ENCODE peak calls at places on chromosomes 11 and 22, in ten cellular contexts. Z is fibroblast of lung, G is AG04449, R is psoas muscle, N is WERI-Rb-1, P is body of pancreas, Q is spleen, O is uterus, D is cardiac muscle cell, C is MM.1S. K is an unnamed sample.

GRCh38 chr11:55942785-55943392 is 6.7 kb upstream of the OR5I1 start:
- DNase-seq in C (peak), O (no peak), Z (peak), G (no peak), R (no peak), D (peak), Q (no peak), P (no peak), N (no peak), K (peak)

GRCh38 chr22:37203354-37204044 is 8.8 kb downstream of the SSTR3 start:
- DNase-seq in P (no peak), O (no peak), D (no peak), Z (no peak), R (no peak), N (no peak), G (no peak), C (no peak), Q (peak), K (no peak)

GRCh38 chr11:93089474-93090102 is 108.2 kb downstream of the SLC36A4 start:
- DNase-seq in D (peak), O (no peak), C (peak), P (peak), Z (peak), R (no peak), N (peak), Q (no peak), G (no peak), K (peak)

GRCh38 chr11:96127596-96127959 is 203.7 kb upstream of the MTMR2 start:
- DNase-seq in N (no peak), Q (no peak), G (no peak), C (no peak), R (no peak), D (no peak), O (no peak), Z (no peak), P (no peak), K (no peak)

GRCh38 chr22:38291201-38291777 is 18.5 kb upstream of the TMEM184B start:
- DNase-seq in Q (no peak), G (no peak), C (no peak), D (no peak), R (no peak), Z (no peak), N (no peak), P (no peak), O (no peak), K (no peak)

GRCh38 chr11:43920598-43921419 is 21.6 kb upstream of the C11orf96 start:
- DNase-seq in N (no peak), O (peak), G (peak), D (no peak), Q (no peak), P (peak), Z (peak), C (peak), R (peak), K (no peak)

GRCh38 chr11:17752144-17752543 is 17.6 kb downstream of the KCNC1 start:
- DNase-seq in O (no peak), D (no peak), R (no peak), C (no peak), G (no peak), Z (no peak), N (no peak), P (no peak), Q (peak), K (no peak)

GRCh38 chr11:94925422-94926270 is 47.7 kb downstream of the CWC15 start:
- DNase-seq in D (no peak), P (no peak), N (no peak), O (no peak), Z (no peak), R (no peak), C (no peak), Q (no peak), G (no peak), K (no peak)

GRCh38 chr11:47905358-47906059 is 57.4 kb upstream of the NUP160 start:
- DNase-seq in G (no peak), Q (no peak), P (no peak), D (no peak), N (no peak), O (no peak), Z (peak), C (no peak), R (no peak), K (no peak)

GRCh38 chr11:8913961-8914660 is 3.1 kb downstream of the AKIP1 start:
- DNase-seq in C (peak), O (peak), N (peak), D (peak), R (no peak), Q (no peak), P (peak), Z (peak), G (no peak), K (peak)

GRCh38 chr11:19511413-19512183 is 201.0 kb upstream of the NAV2 start:
- DNase-seq in O (no peak), R (peak), Z (peak), Q (no peak), N (no peak), D (no peak), G (no peak), P (peak), C (no peak), K (no peak)

GRCh38 chr22:30695351-30695762 is 683 bp downstream of the OSBP2 start:
- DNase-seq in O (peak), C (no peak), Q (peak), D (no peak), G (no peak), P (peak), R (peak), Z (no peak), N (no peak), K (no peak)

GRCh38 chr11:69374110-69374981 is 80.4 kb downstream of the MYEOV start:
- DNase-seq in C (no peak), D (no peak), G (no peak), P (no peak), R (no peak), Z (no peak), N (peak), O (peak), Q (peak), K (no peak)

GRCh38 chr11:129278586-129279319 is 86.6 kb upstream of the ARHGAP32 start:
- DNase-seq in P (peak), G (no peak), C (peak), Z (no peak), Q (peak), N (peak), R (peak), D (peak), O (peak), K (no peak)

GRCh38 chr11:36818410-36818809 is 220.4 kb upstream of the RAG2 start:
- DNase-seq in O (no peak), P (no peak), N (peak), R (no peak), G (no peak), C (no peak), Z (no peak), D (no peak), Q (no peak), K (peak)

GRCh38 chr22:30150212-30150611 is 69.9 kb downstream of the HORMAD2 start:
- DNase-seq in O (no peak), P (no peak), Z (no peak), D (no peak), N (no peak), Q (no peak), C (no peak), G (no peak), R (no peak), K (no peak)

GRCh38 chr11:75328426-75329277 is 22.8 kb downstream of the ARRB1 start:
- DNase-seq in P (peak), D (peak), O (peak), Z (peak), N (peak), R (peak), Q (peak), C (no peak), G (peak), K (peak)

GRCh38 chr22:29121124-29121523 is 48.3 kb downstream of the KREMEN1 start:
- DNase-seq in C (no peak), O (no peak), R (no peak), P (no peak), N (no peak), Z (no peak), G (no peak), D (no peak), Q (no peak), K (no peak)

GRCh38 chr22:30601464-30601863 is 5.5 kb upstream of the TCN2 start:
- DNase-seq in R (no peak), C (no peak), Z (no peak), P (no peak), Q (no peak), O (no peak), G (no peak), D (no peak), N (no peak), K (no peak)

GRCh38 chr22:49155809-49156580 is 671.7 kb downstream of the BRD1 start:
- DNase-seq in C (no peak), R (no peak), G (no peak), D (no peak), P (no peak), Q (no peak), O (no peak), N (no peak), Z (no peak), K (no peak)

GRCh38 chr11:116481126-116481644 is 291.6 kb downstream of the BUD13 start:
- DNase-seq in N (peak), G (no peak), P (no peak), D (no peak), Z (no peak), R (no peak), C (no peak), O (no peak), Q (no peak), K (no peak)

GRCh38 chr11:110962907-110963306 is 250.7 kb upstream of the ARHGAP20 start:
- DNase-seq in Z (no peak), R (no peak), N (no peak), O (no peak), Q (no peak), G (no peak), P (no peak), D (no peak), C (no peak), K (no peak)

GRCh38 chr11:76601272-76601671 is 69.3 kb downstream of the LRRC32 start:
- DNase-seq in O (no peak), C (no peak), P (no peak), D (no peak), Z (no peak), G (no peak), N (no peak), R (no peak), Q (no peak), K (no peak)

GRCh38 chr11:6864436-6864835 is 1.6 kb downstream of the OR10A2 start:
- DNase-seq in C (no peak), O (no peak), Q (no peak), D (no peak), R (no peak), G (no peak), N (no peak), P (no peak), Z (peak), K (no peak)

DNA sequence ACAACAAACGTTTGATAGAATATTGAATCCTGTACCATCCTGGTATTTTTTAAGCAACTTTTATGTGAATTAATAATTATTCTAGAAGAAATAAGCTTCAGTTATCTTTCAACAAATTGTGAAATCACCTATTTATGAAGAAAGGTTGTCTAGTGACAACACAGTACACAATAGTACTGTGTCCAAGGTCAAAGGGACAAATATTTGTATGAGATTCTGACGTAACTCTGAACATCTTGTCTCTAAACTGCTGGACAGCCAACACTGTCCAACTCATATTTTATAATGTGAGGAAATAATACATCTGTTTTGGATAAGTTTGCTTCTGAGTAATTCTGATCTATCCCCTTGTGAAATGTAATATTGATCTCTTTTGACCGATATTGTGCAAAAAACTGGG is 18.9 kb downstream of the CASP5 start:
- DNase-seq in Q (no peak), Z (no peak), C (no peak), G (no peak), O (no peak), D (no peak), P (no peak), R (no peak), N (no peak), K (no peak)
- H3K4me3 ChIP-seq in Q (no peak), Z (no peak), C (no peak), G (no peak), O (no peak), D (no peak), P (no peak), R (no peak), N (no peak), K (no peak)

DNA sequence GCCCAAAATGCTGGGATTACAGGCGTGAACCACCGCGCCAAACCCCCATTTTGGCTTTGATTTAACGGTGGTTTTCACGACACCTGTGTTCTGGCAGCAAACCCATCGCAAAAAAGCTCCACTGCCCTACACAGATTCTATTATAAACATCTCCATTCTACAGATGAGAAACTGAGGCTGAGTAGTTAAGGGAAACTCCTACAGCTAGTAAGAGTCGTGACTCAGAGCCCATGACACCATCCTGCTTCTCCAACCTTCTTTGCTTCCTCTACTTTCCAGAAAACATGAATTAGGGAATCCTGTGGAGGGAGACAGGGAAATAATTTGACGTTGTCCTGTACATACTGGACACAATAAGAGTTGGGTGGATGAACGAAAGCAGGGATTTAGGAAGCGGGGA is 429 bp upstream of the SNX15 start:
- DNase-seq in N (no peak), D (no peak), Q (no peak), G (no peak), O (no peak), C (no peak), P (no peak), R (no peak), Z (no peak), K (no peak)
- TF ChIP-seq CTCF in N (no peak), D (no peak), Q (no peak), G (no peak), O (no peak), C (no peak), P (no peak), R (no peak), Z (no peak), K (no peak)

GRCh38 chr22:19663821-19664325 is 50.4 kb upstream of the SEPTIN5 start:
- DNase-seq in Q (no peak), D (no peak), G (peak), O (peak), N (peak), R (peak), P (no peak), Z (peak), C (no peak), K (no peak)
- H3K4me3 ChIP-seq in Q (no peak), D (no peak), G (no peak), O (no peak), N (no peak), R (no peak), P (no peak), Z (no peak), C (no peak), K (no peak)

GRCh38 chr11:127493330-127493729 is 492.8 kb upstream of the KIRREL3 start:
- DNase-seq in N (peak), R (no peak), Z (peak), G (no peak), O (no peak), D (peak), Q (no peak), C (peak), P (no peak), K (peak)
- TF ChIP-seq CTCF in N (peak), R (no peak), Z (no peak), G (peak), O (no peak), D (no peak), Q (no peak), C (peak), P (no peak), K (peak)

GRCh38 chr11:107969219-107969618 is 39.5 kb upstream of the CUL5 start:
- DNase-seq in O (no peak), R (no peak), Q (no peak), Z (no peak), P (no peak), G (no peak), N (peak), D (no peak), C (no peak), K (no peak)
- H3K4me3 ChIP-seq in O (no peak), R (no peak), Q (no peak), Z (no peak), P (no peak), G (no peak), N (no peak), D (no peak), C (no peak), K (no peak)

GRCh38 chr22:45905924-45906865 is 70.8 kb downstream of the WNT7B start:
- DNase-seq in G (peak), R (no peak), O (no peak), D (peak), C (no peak), Z (peak), P (peak), N (no peak), Q (no peak), K (no peak)

GRCh38 chr22:45904236-45904635 is 72.7 kb downstream of the WNT7B start:
- DNase-seq in Q (no peak), D (no peak), P (no peak), O (no peak), N (no peak), G (no peak), R (no peak), Z (peak), C (no peak), K (no peak)

GRCh38 chr22:45903355-45904149 is 73.4 kb downstream of the WNT7B start:
- DNase-seq in O (no peak), C (no peak), G (peak), D (no peak), R (no peak), N (no peak), Q (no peak), P (peak), Z (peak), K (no peak)

GRCh38 chr22:45906946-45907345 is 70.0 kb downstream of the WNT7B start:
- DNase-seq in C (no peak), D (no peak), N (no peak), R (no peak), O (no peak), G (no peak), Z (no peak), Q (no peak), P (no peak), K (no peak)

GRCh38 chr22:45905326-45905923 is 71.5 kb downstream of the WNT7B start:
- DNase-seq in Q (no peak), G (no peak), D (no peak), N (no peak), P (no peak), C (no peak), Z (no peak), O (no peak), R (no peak), K (no peak)
- TF ChIP-seq CTCF in Q (no peak), G (no peak), D (no peak), N (no peak), P (no peak), C (no peak), Z (no peak), O (no peak), R (no peak), K (no peak)

DNA sequence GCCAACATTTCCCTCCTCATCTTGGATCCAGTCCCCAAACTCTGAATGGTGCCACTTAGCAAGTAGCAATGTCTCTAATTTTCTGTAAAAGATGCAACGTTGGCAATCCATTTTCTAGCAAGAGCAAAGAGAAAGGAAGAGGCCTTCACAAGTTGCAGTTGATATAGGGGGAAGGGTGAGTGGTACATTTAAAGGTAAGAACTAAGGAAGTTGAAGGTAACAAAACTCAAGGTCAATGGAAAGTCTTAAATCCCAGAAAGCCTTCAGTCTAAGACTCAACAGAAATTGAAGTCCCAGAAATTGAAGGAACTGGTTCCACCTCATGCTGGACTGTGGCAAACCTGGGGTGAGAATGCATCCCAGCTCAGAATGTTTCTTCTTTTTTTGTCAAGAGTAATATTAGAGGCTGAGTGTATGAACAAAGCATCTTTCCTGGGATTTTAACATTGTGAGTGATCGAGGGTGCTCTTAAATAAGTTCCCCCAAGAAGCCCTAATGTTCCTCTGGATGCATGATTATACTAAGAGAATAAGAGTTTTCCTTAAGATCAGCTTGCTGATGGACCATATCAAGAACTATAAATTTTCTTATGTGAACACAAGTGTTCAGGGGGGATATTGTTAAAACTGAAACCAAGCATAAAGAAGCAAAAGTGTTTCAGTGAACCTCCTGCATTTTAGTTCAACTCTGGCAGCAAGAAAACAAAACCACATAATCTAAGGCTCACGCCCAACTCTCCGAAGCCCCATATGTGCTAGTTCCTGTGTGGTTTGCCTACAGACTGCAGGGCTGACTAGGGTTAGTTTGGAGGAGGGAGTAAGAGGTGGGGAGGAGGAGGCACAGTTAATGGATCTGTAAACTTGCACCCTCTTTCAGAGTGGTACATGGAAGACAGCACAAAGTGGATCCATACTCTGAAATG is at the start of gene GRAP2:
- DNase-seq in Z (no peak), C (peak), R (no peak), P (no peak), O (no peak), G (no peak), N (no peak), D (no peak), Q (no peak), K (peak)
- H3K4me3 ChIP-seq in Z (no peak), C (no peak), R (no peak), P (no peak), O (no peak), G (no peak), N (no peak), D (no peak), Q (peak), K (peak)